ENCODE peak calls at places on chromosomes 12 and 14, in four cellular contexts. P is suprapubic skin, X is astrocyte, E is tibial artery. I is an unnamed sample.

GRCh38 chr12:51827925-51828818 is 20.3 kb downstream of the FIGNL2 start:
- DNase-seq in P (no peak), X (peak), E (no peak), I (peak)

GRCh38 chr14:77026930-77027537 is 1.5 kb downstream of the IRF2BPL start:
- DNase-seq in P (peak), X (no peak), E (no peak), I (no peak)

GRCh38 chr12:14710632-14711324 is 14.4 kb upstream of the GUCY2C start:
- DNase-seq in P (no peak), X (no peak), E (no peak), I (no peak)

GRCh38 chr12:47744005-47744651 is 14.6 kb downstream of the RAPGEF3 start:
- DNase-seq in P (no peak), X (no peak), E (no peak), I (peak)

GRCh38 chr14:64758025-64758521 is 53.8 kb downstream of the PLEKHG3 start:
- DNase-seq in P (no peak), X (peak), E (no peak), I (no peak)

GRCh38 chr12:43914923-43915468 is 79.1 kb downstream of the TMEM117 start:
- DNase-seq in P (no peak), X (no peak), E (no peak), I (no peak)

GRCh38 chr12:67220065-67220464 is 49.1 kb upstream of the CAND1 start:
- DNase-seq in P (no peak), X (no peak), E (no peak), I (peak)

GRCh38 chr14:99562848-99563748 is 40.9 kb downstream of the CCDC85C start:
- DNase-seq in P (no peak), X (peak), E (no peak), I (peak)

GRCh38 chr12:48009471-48009870 is 5.2 kb upstream of the COL2A1 start:
- DNase-seq in P (no peak), X (no peak), E (no peak), I (no peak)

GRCh38 chr14:58298477-58298879 is at the start of gene ARID4A:
- DNase-seq in P (peak), X (no peak), E (peak), I (no peak)

GRCh38 chr14:22472935-22473854 is 115.8 kb downstream of the DAD1 start:
- DNase-seq in P (no peak), X (no peak), E (peak), I (peak)

GRCh38 chr12:119096429-119097202 is 82.1 kb upstream of the HSPB8 start:
- DNase-seq in P (no peak), X (no peak), E (no peak), I (no peak)

GRCh38 chr12:3747543-3747942 is 5.4 kb downstream of the CRACR2A start:
- DNase-seq in P (no peak), X (no peak), E (no peak), I (no peak)

GRCh38 chr12:3137268-3137761 is 60.1 kb downstream of the TSPAN9 start:
- DNase-seq in P (no peak), X (no peak), E (no peak), I (no peak)

GRCh38 chr12:124233041-124233836 is 61.7 kb upstream of the RFLNA start:
- DNase-seq in P (no peak), X (peak), E (no peak), I (peak)

GRCh38 chr14:79111963-79112362 is 941.8 kb downstream of the NRXN3 start:
- DNase-seq in P (no peak), X (peak), E (no peak), I (no peak)

GRCh38 chr14:51400142-51400541 is 160.1 kb downstream of the TMX1 start:
- DNase-seq in P (no peak), X (no peak), E (no peak), I (no peak)

GRCh38 chr14:93832665-93833064 is 44.4 kb upstream of the PRIMA1 start:
- DNase-seq in P (peak), X (no peak), E (no peak), I (no peak)

GRCh38 chr12:3977621-3978020 is 104.4 kb upstream of the PARP11 start:
- DNase-seq in P (no peak), X (no peak), E (no peak), I (no peak)

GRCh38 chr12:50099302-50100008 is 4.4 kb upstream of the GPD1 start:
- DNase-seq in P (no peak), X (no peak), E (no peak), I (no peak)

GRCh38 chr14:99163446-99163845 is 108.6 kb downstream of the BCL11B start:
- DNase-seq in P (no peak), X (no peak), E (no peak), I (no peak)

GRCh38 chr12:116458492-116458891 is 100.7 kb upstream of the MAP1LC3B2 start:
- DNase-seq in P (no peak), X (no peak), E (no peak), I (no peak)

GRCh38 chr12:68349083-68349700 is 17.0 kb upstream of the MDM1 start:
- DNase-seq in P (no peak), X (peak), E (no peak), I (no peak)

GRCh38 chr14:100662850-100663527 is 63.7 kb upstream of the DLK1 start:
- DNase-seq in P (no peak), X (peak), E (peak), I (peak)

GRCh38 chr14:49173765-49174373 is 412.3 kb downstream of the RPS29 start:
- DNase-seq in P (no peak), X (peak), E (no peak), I (peak)
- TF ChIP-seq CTCF in P (peak), X (peak), E (peak), I (peak)

GRCh38 chr14:61923348-61923747 is 161.1 kb downstream of the SNAPC1 start:
- DNase-seq in P (no peak), X (peak), E (no peak), I (no peak)

DNA sequence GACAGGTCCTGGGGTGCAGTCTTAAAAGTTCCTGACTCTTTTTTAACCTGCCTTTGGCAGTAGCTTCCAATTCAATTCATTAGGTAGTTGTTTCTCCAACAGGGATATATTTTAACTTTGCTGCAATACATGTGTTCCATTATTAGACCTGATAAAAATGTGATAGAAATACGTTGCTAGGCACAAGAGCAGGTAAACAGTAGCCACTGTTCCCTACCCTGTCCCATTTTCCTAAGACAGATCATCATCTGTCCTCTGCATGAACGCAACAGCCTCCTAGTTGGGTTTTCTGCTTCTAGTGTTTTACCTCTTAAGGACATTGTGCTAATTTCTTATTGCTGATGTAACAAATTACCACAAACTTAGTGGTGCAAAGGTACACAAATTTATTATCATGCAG is 156.8 kb downstream of the SNAPC1 start:
- DNase-seq in P (no peak), X (no peak), E (no peak), I (no peak)
- H3K27ac ChIP-seq in P (no peak), X (no peak), E (no peak), I (no peak)

GRCh38 chr12:122946690-122947271 is 19.5 kb downstream of the ABCB9 start:
- DNase-seq in P (peak), X (peak), E (peak), I (peak)
- TF ChIP-seq CTCF in P (peak), X (peak), E (peak), I (peak)

DNA sequence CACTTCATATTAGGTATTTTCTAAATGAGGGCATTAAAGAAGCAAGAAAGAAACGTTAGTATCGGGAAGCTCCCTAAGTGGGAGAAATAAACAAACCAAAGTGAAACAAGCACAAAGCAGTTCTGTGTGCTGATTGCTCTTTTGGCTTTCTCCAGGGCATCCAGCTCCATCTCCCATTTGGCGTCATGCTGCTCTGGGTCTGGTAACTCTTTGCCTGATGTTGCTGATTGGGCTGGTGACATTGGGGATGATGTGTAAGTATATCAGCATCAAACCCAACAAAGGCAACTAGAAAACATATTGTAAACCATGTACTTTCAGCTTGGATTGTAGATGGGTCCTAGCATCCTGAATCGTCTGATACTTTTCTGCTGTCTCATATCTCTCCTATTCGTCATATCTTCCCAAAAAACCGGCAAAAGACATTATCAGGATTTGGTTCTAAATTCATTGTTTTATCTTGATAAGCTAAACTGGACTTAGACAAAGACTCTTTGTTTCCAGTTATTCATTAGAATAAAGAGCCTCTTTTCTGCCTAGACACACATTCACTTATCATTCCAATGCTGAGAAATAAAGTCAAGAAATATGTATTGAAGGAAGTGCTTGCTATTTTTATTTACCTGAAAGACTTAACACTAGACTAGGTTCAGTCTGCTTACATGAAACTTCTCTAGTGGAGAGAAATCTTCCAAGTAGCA is 2.4 kb downstream of the CLEC12B start:
- DNase-seq in P (no peak), X (no peak), E (no peak), I (no peak)
- H3K27ac ChIP-seq in P (no peak), X (no peak), E (no peak), I (no peak)

DNA sequence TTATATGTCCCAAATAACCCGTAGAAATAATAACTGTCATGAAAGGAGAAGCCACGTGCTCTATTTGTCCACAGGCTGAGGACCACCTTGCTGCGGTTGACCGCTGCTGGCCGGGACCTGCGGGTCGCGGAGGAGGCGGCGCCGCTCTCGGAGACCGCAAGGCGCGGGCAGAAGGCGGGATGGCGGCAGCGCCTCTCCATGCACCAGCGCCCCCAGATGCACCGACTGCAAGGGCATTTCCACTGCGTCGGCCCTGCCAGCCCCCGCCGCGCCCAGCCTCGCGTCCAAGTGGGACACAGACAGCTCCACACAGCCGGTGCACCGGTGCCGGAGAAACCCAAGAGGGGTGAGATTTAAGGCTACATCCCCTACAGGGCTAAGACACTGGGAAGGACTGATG is 21.0 kb downstream of the RPGRIP1 start:
- DNase-seq in P (no peak), X (no peak), E (no peak), I (no peak)
- TF ChIP-seq CTCF in P (no peak), X (no peak), E (no peak), I (no peak)